ENCODE peak calls at places on chromosomes 4 and X, in seven cellular contexts. One of them, this sample, is unnamed.

GRCh38 chrX:150032742-150033141 is 94.5 kb upstream of the EOLA2 start:
- DNase-seq in colonic mucosa: no peak
- DNase-seq in OCI-LY7: no peak
- DNase-seq in T-helper 9 cell: no peak
- DNase-seq in activated CD4-positive, alpha-beta T cell treated with anti-CD3 and anti-CD28 coated beads, Interleukin-2, amount 10 ng/mL, durations not matched to agents 7 days and 5 days: no peak
- DNase-seq in activated naive CD4-positive, alpha-beta T cell: no peak
- DNase-seq in H7: no peak
- DNase-seq in this sample: no peak

GRCh38 chr4:141657550-141657949 is 21.2 kb downstream of the IL15 start:
- DNase-seq in colonic mucosa: no peak
- DNase-seq in OCI-LY7: no peak
- DNase-seq in T-helper 9 cell: no peak
- DNase-seq in activated CD4-positive, alpha-beta T cell treated with anti-CD3 and anti-CD28 coated beads, Interleukin-2, amount 10 ng/mL, durations not matched to agents 7 days and 5 days: no peak
- DNase-seq in activated naive CD4-positive, alpha-beta T cell: no peak
- DNase-seq in H7: no peak
- DNase-seq in this sample: no peak

GRCh38 chrX:41459714-41460113 is 12.6 kb downstream of the NYX start:
- DNase-seq in colonic mucosa: no peak
- DNase-seq in OCI-LY7: no peak
- DNase-seq in T-helper 9 cell: no peak
- DNase-seq in activated CD4-positive, alpha-beta T cell treated with anti-CD3 and anti-CD28 coated beads, Interleukin-2, amount 10 ng/mL, durations not matched to agents 7 days and 5 days: no peak
- DNase-seq in activated naive CD4-positive, alpha-beta T cell: no peak
- DNase-seq in H7: no peak
- DNase-seq in this sample: no peak

GRCh38 chr4:165814256-165815010 is 58.6 kb upstream of the TLL1 start:
- DNase-seq in colonic mucosa: no peak
- DNase-seq in OCI-LY7: no peak
- DNase-seq in T-helper 9 cell: no peak
- DNase-seq in activated CD4-positive, alpha-beta T cell treated with anti-CD3 and anti-CD28 coated beads, Interleukin-2, amount 10 ng/mL, durations not matched to agents 7 days and 5 days: no peak
- DNase-seq in activated naive CD4-positive, alpha-beta T cell: no peak
- DNase-seq in H7: no peak
- DNase-seq in this sample: no peak

GRCh38 chr4:11590132-11590531 is 161.4 kb upstream of the HS3ST1 start:
- DNase-seq in colonic mucosa: no peak
- DNase-seq in OCI-LY7: no peak
- DNase-seq in T-helper 9 cell: no peak
- DNase-seq in activated CD4-positive, alpha-beta T cell treated with anti-CD3 and anti-CD28 coated beads, Interleukin-2, amount 10 ng/mL, durations not matched to agents 7 days and 5 days: no peak
- DNase-seq in activated naive CD4-positive, alpha-beta T cell: no peak
- DNase-seq in H7: no peak
- DNase-seq in this sample: no peak

GRCh38 chrX:49190783-49191032 is 4.5 kb upstream of the PRICKLE3 start:
- DNase-seq in colonic mucosa: no peak
- DNase-seq in OCI-LY7: no peak
- DNase-seq in T-helper 9 cell: no peak
- DNase-seq in activated CD4-positive, alpha-beta T cell treated with anti-CD3 and anti-CD28 coated beads, Interleukin-2, amount 10 ng/mL, durations not matched to agents 7 days and 5 days: no peak
- DNase-seq in activated naive CD4-positive, alpha-beta T cell: no peak
- DNase-seq in H7: peak; percentile 84
- DNase-seq in this sample: no peak

GRCh38 chr4:823093-823760 is 2.7 kb downstream of the CPLX1 start:
- DNase-seq in colonic mucosa: no peak
- DNase-seq in OCI-LY7: no peak
- DNase-seq in T-helper 9 cell: no peak
- DNase-seq in activated CD4-positive, alpha-beta T cell treated with anti-CD3 and anti-CD28 coated beads, Interleukin-2, amount 10 ng/mL, durations not matched to agents 7 days and 5 days: no peak
- DNase-seq in activated naive CD4-positive, alpha-beta T cell: no peak
- DNase-seq in H7: peak; percentile 37
- DNase-seq in this sample: no peak

GRCh38 chr4:125316391-125316780 is 1.6 kb downstream of the FAT4 start:
- DNase-seq in colonic mucosa: peak; percentile 26
- DNase-seq in OCI-LY7: no peak
- DNase-seq in T-helper 9 cell: no peak
- DNase-seq in activated CD4-positive, alpha-beta T cell treated with anti-CD3 and anti-CD28 coated beads, Interleukin-2, amount 10 ng/mL, durations not matched to agents 7 days and 5 days: no peak
- DNase-seq in activated naive CD4-positive, alpha-beta T cell: no peak
- DNase-seq in H7: peak; percentile 52
- DNase-seq in this sample: peak; percentile 25

GRCh38 chr4:94540476-94540875 is 88.7 kb downstream of the PDLIM5 start:
- DNase-seq in colonic mucosa: no peak
- DNase-seq in OCI-LY7: no peak
- DNase-seq in T-helper 9 cell: no peak
- DNase-seq in activated CD4-positive, alpha-beta T cell treated with anti-CD3 and anti-CD28 coated beads, Interleukin-2, amount 10 ng/mL, durations not matched to agents 7 days and 5 days: no peak
- DNase-seq in activated naive CD4-positive, alpha-beta T cell: no peak
- DNase-seq in H7: no peak
- DNase-seq in this sample: no peak

GRCh38 chrX:46686003-46686645 is 72.8 kb downstream of the SLC9A7 start:
- DNase-seq in colonic mucosa: peak; percentile 21
- DNase-seq in OCI-LY7: peak; percentile 54
- DNase-seq in T-helper 9 cell: peak; percentile 10
- DNase-seq in activated CD4-positive, alpha-beta T cell treated with anti-CD3 and anti-CD28 coated beads, Interleukin-2, amount 10 ng/mL, durations not matched to agents 7 days and 5 days: peak; percentile 59
- DNase-seq in activated naive CD4-positive, alpha-beta T cell: no peak
- DNase-seq in H7: peak; percentile 9
- DNase-seq in this sample: peak; percentile 45

GRCh38 chr4:122827899-122828601 is 1.4 kb downstream of the FGF2 start:
- DNase-seq in colonic mucosa: peak; percentile 35
- DNase-seq in OCI-LY7: peak; percentile 39
- DNase-seq in T-helper 9 cell: peak; percentile 3
- DNase-seq in activated CD4-positive, alpha-beta T cell treated with anti-CD3 and anti-CD28 coated beads, Interleukin-2, amount 10 ng/mL, durations not matched to agents 7 days and 5 days: peak; percentile 34
- DNase-seq in activated naive CD4-positive, alpha-beta T cell: no peak
- DNase-seq in H7: peak; percentile 85
- DNase-seq in this sample: peak; percentile 44

GRCh38 chr4:143420227-143420626 is 83.6 kb downstream of the GAB1 start:
- DNase-seq in colonic mucosa: no peak
- DNase-seq in OCI-LY7: peak; percentile 75
- DNase-seq in T-helper 9 cell: no peak
- DNase-seq in activated CD4-positive, alpha-beta T cell treated with anti-CD3 and anti-CD28 coated beads, Interleukin-2, amount 10 ng/mL, durations not matched to agents 7 days and 5 days: no peak
- DNase-seq in activated naive CD4-positive, alpha-beta T cell: no peak
- DNase-seq in H7: no peak
- DNase-seq in this sample: no peak

GRCh38 chr4:122305853-122306252 is 73.0 kb upstream of the ADAD1 start:
- DNase-seq in colonic mucosa: no peak
- DNase-seq in OCI-LY7: no peak
- DNase-seq in T-helper 9 cell: no peak
- DNase-seq in activated CD4-positive, alpha-beta T cell treated with anti-CD3 and anti-CD28 coated beads, Interleukin-2, amount 10 ng/mL, durations not matched to agents 7 days and 5 days: no peak
- DNase-seq in activated naive CD4-positive, alpha-beta T cell: no peak
- DNase-seq in H7: no peak
- DNase-seq in this sample: no peak

GRCh38 chrX:13966071-13966850 is 63.4 kb downstream of the GEMIN8 start:
- DNase-seq in colonic mucosa: no peak
- DNase-seq in OCI-LY7: no peak
- DNase-seq in T-helper 9 cell: no peak
- DNase-seq in activated CD4-positive, alpha-beta T cell treated with anti-CD3 and anti-CD28 coated beads, Interleukin-2, amount 10 ng/mL, durations not matched to agents 7 days and 5 days: no peak
- DNase-seq in activated naive CD4-positive, alpha-beta T cell: no peak
- DNase-seq in H7: no peak
- DNase-seq in this sample: no peak

GRCh38 chr4:117134386-117134785 is 49.0 kb upstream of the TRAM1L1 start:
- DNase-seq in colonic mucosa: no peak
- DNase-seq in OCI-LY7: no peak
- DNase-seq in T-helper 9 cell: no peak
- DNase-seq in activated CD4-positive, alpha-beta T cell treated with anti-CD3 and anti-CD28 coated beads, Interleukin-2, amount 10 ng/mL, durations not matched to agents 7 days and 5 days: no peak
- DNase-seq in activated naive CD4-positive, alpha-beta T cell: no peak
- DNase-seq in H7: peak; percentile 10
- DNase-seq in this sample: no peak

GRCh38 chr4:86898562-86898961 is 6.3 kb upstream of the C4orf36 start:
- DNase-seq in colonic mucosa: no peak
- DNase-seq in OCI-LY7: peak; percentile 16
- DNase-seq in T-helper 9 cell: no peak
- DNase-seq in activated CD4-positive, alpha-beta T cell treated with anti-CD3 and anti-CD28 coated beads, Interleukin-2, amount 10 ng/mL, durations not matched to agents 7 days and 5 days: no peak
- DNase-seq in activated naive CD4-positive, alpha-beta T cell: no peak
- DNase-seq in H7: no peak
- DNase-seq in this sample: no peak

GRCh38 chr4:106695846-106696245 is 327.3 kb upstream of the GIMD1 start:
- DNase-seq in colonic mucosa: no peak
- DNase-seq in OCI-LY7: no peak
- DNase-seq in T-helper 9 cell: no peak
- DNase-seq in activated CD4-positive, alpha-beta T cell treated with anti-CD3 and anti-CD28 coated beads, Interleukin-2, amount 10 ng/mL, durations not matched to agents 7 days and 5 days: no peak
- DNase-seq in activated naive CD4-positive, alpha-beta T cell: no peak
- DNase-seq in H7: no peak
- DNase-seq in this sample: no peak

GRCh38 chrX:39196192-39197102 is 395.2 kb downstream of the MID1IP1 start:
- DNase-seq in colonic mucosa: no peak
- DNase-seq in OCI-LY7: peak; percentile 11
- DNase-seq in T-helper 9 cell: no peak
- DNase-seq in activated CD4-positive, alpha-beta T cell treated with anti-CD3 and anti-CD28 coated beads, Interleukin-2, amount 10 ng/mL, durations not matched to agents 7 days and 5 days: peak; percentile 55
- DNase-seq in activated naive CD4-positive, alpha-beta T cell: no peak
- DNase-seq in H7: no peak
- DNase-seq in this sample: peak; percentile 34

GRCh38 chrX:153641575-153642312 is 5.3 kb upstream of the DUSP9 start:
- DNase-seq in colonic mucosa: no peak
- DNase-seq in OCI-LY7: no peak
- DNase-seq in T-helper 9 cell: no peak
- DNase-seq in activated CD4-positive, alpha-beta T cell treated with anti-CD3 and anti-CD28 coated beads, Interleukin-2, amount 10 ng/mL, durations not matched to agents 7 days and 5 days: no peak
- DNase-seq in activated naive CD4-positive, alpha-beta T cell: no peak
- DNase-seq in H7: peak; percentile 77
- DNase-seq in this sample: no peak

GRCh38 chr4:92952426-92952825 is 648.7 kb downstream of the GRID2 start:
- DNase-seq in colonic mucosa: no peak
- DNase-seq in OCI-LY7: no peak
- DNase-seq in T-helper 9 cell: no peak
- DNase-seq in activated CD4-positive, alpha-beta T cell treated with anti-CD3 and anti-CD28 coated beads, Interleukin-2, amount 10 ng/mL, durations not matched to agents 7 days and 5 days: no peak
- DNase-seq in activated naive CD4-positive, alpha-beta T cell: no peak
- DNase-seq in H7: no peak
- DNase-seq in this sample: no peak

GRCh38 chr4:179353791-179354190 is 1911.6 kb upstream of the AGA start:
- DNase-seq in colonic mucosa: no peak
- DNase-seq in OCI-LY7: no peak
- DNase-seq in T-helper 9 cell: no peak
- DNase-seq in activated CD4-positive, alpha-beta T cell treated with anti-CD3 and anti-CD28 coated beads, Interleukin-2, amount 10 ng/mL, durations not matched to agents 7 days and 5 days: no peak
- DNase-seq in activated naive CD4-positive, alpha-beta T cell: no peak
- DNase-seq in H7: no peak
- DNase-seq in this sample: no peak

GRCh38 chr4:38983756-38984647 is 48.2 kb downstream of the TMEM156 start:
- DNase-seq in colonic mucosa: no peak
- DNase-seq in OCI-LY7: no peak
- DNase-seq in T-helper 9 cell: no peak
- DNase-seq in activated CD4-positive, alpha-beta T cell treated with anti-CD3 and anti-CD28 coated beads, Interleukin-2, amount 10 ng/mL, durations not matched to agents 7 days and 5 days: no peak
- DNase-seq in activated naive CD4-positive, alpha-beta T cell: no peak
- DNase-seq in H7: no peak
- DNase-seq in this sample: no peak

GRCh38 chr4:66791686-66792085 is 753.6 kb downstream of the CENPC start:
- DNase-seq in colonic mucosa: no peak
- DNase-seq in OCI-LY7: no peak
- DNase-seq in T-helper 9 cell: no peak
- DNase-seq in activated CD4-positive, alpha-beta T cell treated with anti-CD3 and anti-CD28 coated beads, Interleukin-2, amount 10 ng/mL, durations not matched to agents 7 days and 5 days: no peak
- DNase-seq in activated naive CD4-positive, alpha-beta T cell: no peak
- DNase-seq in H7: no peak
- DNase-seq in this sample: no peak

GRCh38 chr4:183200453-183200852 is 101.4 kb downstream of the WWC2 start:
- DNase-seq in colonic mucosa: peak; percentile 19
- DNase-seq in OCI-LY7: no peak
- DNase-seq in T-helper 9 cell: no peak
- DNase-seq in activated CD4-positive, alpha-beta T cell treated with anti-CD3 and anti-CD28 coated beads, Interleukin-2, amount 10 ng/mL, durations not matched to agents 7 days and 5 days: no peak
- DNase-seq in activated naive CD4-positive, alpha-beta T cell: no peak
- DNase-seq in H7: peak; percentile 4
- DNase-seq in this sample: no peak

GRCh38 chrX:124388562-124388961 is 42.2 kb downstream of the SH2D1A start:
- DNase-seq in colonic mucosa: peak; percentile 50
- DNase-seq in OCI-LY7: peak; percentile 79
- DNase-seq in T-helper 9 cell: peak; percentile 44
- DNase-seq in activated CD4-positive, alpha-beta T cell treated with anti-CD3 and anti-CD28 coated beads, Interleukin-2, amount 10 ng/mL, durations not matched to agents 7 days and 5 days: peak; percentile 71
- DNase-seq in activated naive CD4-positive, alpha-beta T cell: peak; percentile 2
- DNase-seq in H7: peak; percentile 16
- DNase-seq in this sample: peak; percentile 43

GRCh38 chr4:103425406-103425805 is 227.3 kb upstream of the CENPE start:
- DNase-seq in colonic mucosa: no peak
- DNase-seq in OCI-LY7: no peak
- DNase-seq in T-helper 9 cell: no peak
- DNase-seq in activated CD4-positive, alpha-beta T cell treated with anti-CD3 and anti-CD28 coated beads, Interleukin-2, amount 10 ng/mL, durations not matched to agents 7 days and 5 days: no peak
- DNase-seq in activated naive CD4-positive, alpha-beta T cell: no peak
- DNase-seq in H7: no peak
- DNase-seq in this sample: no peak

GRCh38 chrX:340641-341423 is 22.2 kb upstream of the GTPBP6 start:
- DNase-seq in colonic mucosa: no peak
- DNase-seq in OCI-LY7: no peak
- DNase-seq in T-helper 9 cell: no peak
- DNase-seq in activated CD4-positive, alpha-beta T cell treated with anti-CD3 and anti-CD28 coated beads, Interleukin-2, amount 10 ng/mL, durations not matched to agents 7 days and 5 days: no peak
- DNase-seq in activated naive CD4-positive, alpha-beta T cell: no peak
- DNase-seq in H7: no peak
- DNase-seq in this sample: no peak